ENCODE peak calls at places on chromosomes 13 and 19, in seven cellular contexts. One of them, this sample, is unnamed.

GRCh38 chr13:105069106-105069505 is 1466.4 kb downstream of the EFNB2 start:
- DNase-seq in AG04450: no peak
- DNase-seq in stomach: no peak
- DNase-seq in posterior vena cava: no peak
- DNase-seq in T-helper 1 cell: no peak
- DNase-seq in NCI-H2029: no peak
- DNase-seq in amniotic stem cell: no peak
- DNase-seq in this sample: no peak

GRCh38 chr13:21010621-21011020 is 50.8 kb downstream of the LATS2 start:
- DNase-seq in posterior vena cava: no peak
- DNase-seq in AG04450: no peak
- DNase-seq in amniotic stem cell: no peak
- DNase-seq in T-helper 1 cell: peak; percentile 59
- DNase-seq in stomach: no peak
- DNase-seq in NCI-H2029: no peak
- DNase-seq in this sample: no peak

GRCh38 chr13:38914070-38914469 is 76.6 kb downstream of the STOML3 start:
- DNase-seq in posterior vena cava: no peak
- DNase-seq in amniotic stem cell: no peak
- DNase-seq in T-helper 1 cell: no peak
- DNase-seq in AG04450: no peak
- DNase-seq in NCI-H2029: no peak
- DNase-seq in stomach: no peak
- DNase-seq in this sample: no peak

GRCh38 chr13:98813993-98814392 is 61.5 kb upstream of the SLC15A1 start:
- DNase-seq in stomach: no peak
- DNase-seq in NCI-H2029: no peak
- DNase-seq in amniotic stem cell: no peak
- DNase-seq in T-helper 1 cell: no peak
- DNase-seq in posterior vena cava: no peak
- DNase-seq in AG04450: no peak
- DNase-seq in this sample: no peak

GRCh38 chr13:114257014-114257413 is 22.3 kb downstream of the CDC16 start:
- DNase-seq in amniotic stem cell: no peak
- DNase-seq in T-helper 1 cell: no peak
- DNase-seq in NCI-H2029: no peak
- DNase-seq in posterior vena cava: no peak
- DNase-seq in AG04450: no peak
- DNase-seq in stomach: no peak
- DNase-seq in this sample: no peak

GRCh38 chr19:4472174-4472974 is at the start of gene HDGFL2:
- DNase-seq in stomach: no peak
- DNase-seq in AG04450: no peak
- DNase-seq in T-helper 1 cell: no peak
- DNase-seq in amniotic stem cell: no peak
- DNase-seq in posterior vena cava: no peak
- DNase-seq in NCI-H2029: no peak
- DNase-seq in this sample: no peak

GRCh38 chr19:6423499-6424189 is 967 bp downstream of the KHSRP start:
- DNase-seq in amniotic stem cell: no peak
- DNase-seq in AG04450: no peak
- DNase-seq in NCI-H2029: no peak
- DNase-seq in posterior vena cava: peak; percentile 82
- DNase-seq in T-helper 1 cell: peak; percentile 34
- DNase-seq in stomach: no peak
- DNase-seq in this sample: peak; percentile 30

GRCh38 chr13:54312885-54313284 is 1284.3 kb downstream of the OLFM4 start:
- DNase-seq in T-helper 1 cell: no peak
- DNase-seq in stomach: no peak
- DNase-seq in AG04450: no peak
- DNase-seq in posterior vena cava: no peak
- DNase-seq in amniotic stem cell: no peak
- DNase-seq in NCI-H2029: no peak
- DNase-seq in this sample: no peak

GRCh38 chr19:27774337-27774736 is 1438.6 kb downstream of the UQCRFS1 start:
- DNase-seq in posterior vena cava: peak; percentile 23
- DNase-seq in stomach: no peak
- DNase-seq in AG04450: no peak
- DNase-seq in T-helper 1 cell: no peak
- DNase-seq in amniotic stem cell: no peak
- DNase-seq in NCI-H2029: no peak
- DNase-seq in this sample: no peak

GRCh38 chr19:5340637-5341447 is at the start of gene PTPRS:
- DNase-seq in NCI-H2029: peak; percentile 86
- DNase-seq in posterior vena cava: peak; percentile 94
- DNase-seq in AG04450: peak; percentile 24
- DNase-seq in T-helper 1 cell: peak; percentile 12
- DNase-seq in stomach: peak; percentile 77
- DNase-seq in amniotic stem cell: peak; percentile 50
- DNase-seq in this sample: peak; percentile 92

GRCh38 chr19:8489591-8490394 is 12.6 kb downstream of the PRAM1 start:
- DNase-seq in amniotic stem cell: no peak
- DNase-seq in AG04450: no peak
- DNase-seq in posterior vena cava: no peak
- DNase-seq in stomach: no peak
- DNase-seq in T-helper 1 cell: no peak
- DNase-seq in NCI-H2029: peak; percentile 38
- DNase-seq in this sample: no peak

GRCh38 chr19:45428385-45429231 is 4.9 kb upstream of the ERCC1 start:
- DNase-seq in T-helper 1 cell: no peak
- DNase-seq in NCI-H2029: no peak
- DNase-seq in amniotic stem cell: peak; percentile 24
- DNase-seq in AG04450: no peak
- DNase-seq in stomach: peak; percentile 38
- DNase-seq in posterior vena cava: peak; percentile 93
- DNase-seq in this sample: peak; percentile 11

GRCh38 chr13:29227560-29227959 is 367.9 kb downstream of the SLC7A1 start:
- DNase-seq in NCI-H2029: no peak
- DNase-seq in AG04450: no peak
- DNase-seq in stomach: no peak
- DNase-seq in T-helper 1 cell: no peak
- DNase-seq in amniotic stem cell: no peak
- DNase-seq in posterior vena cava: no peak
- DNase-seq in this sample: no peak

GRCh38 chr19:33796164-33797100 is at the start of gene KCTD15:
- DNase-seq in posterior vena cava: no peak
- DNase-seq in stomach: peak; percentile 51
- DNase-seq in amniotic stem cell: no peak
- DNase-seq in NCI-H2029: peak; percentile 12
- DNase-seq in T-helper 1 cell: no peak
- DNase-seq in AG04450: no peak
- DNase-seq in this sample: no peak

GRCh38 chr13:94154362-94154761 is 325.1 kb downstream of the DCT start:
- DNase-seq in NCI-H2029: no peak
- DNase-seq in AG04450: no peak
- DNase-seq in posterior vena cava: no peak
- DNase-seq in amniotic stem cell: no peak
- DNase-seq in stomach: peak; percentile 40
- DNase-seq in T-helper 1 cell: no peak
- DNase-seq in this sample: no peak

GRCh38 chr13:43663474-43664090 is 123.2 kb downstream of the ENOX1 start:
- DNase-seq in amniotic stem cell: peak; percentile 46
- DNase-seq in NCI-H2029: no peak
- DNase-seq in stomach: no peak
- DNase-seq in posterior vena cava: no peak
- DNase-seq in T-helper 1 cell: no peak
- DNase-seq in AG04450: peak; percentile 10
- DNase-seq in this sample: no peak

GRCh38 chr19:7917292-7918061 is 2.7 kb upstream of the SNAPC2 start:
- DNase-seq in AG04450: no peak
- DNase-seq in NCI-H2029: no peak
- DNase-seq in amniotic stem cell: peak; percentile 34
- DNase-seq in posterior vena cava: no peak
- DNase-seq in T-helper 1 cell: peak; percentile 70
- DNase-seq in stomach: peak; percentile 58
- DNase-seq in this sample: peak; percentile 55

GRCh38 chr13:45298206-45298505 is 42.8 kb downstream of the TPT1 start:
- DNase-seq in NCI-H2029: no peak
- DNase-seq in amniotic stem cell: no peak
- DNase-seq in T-helper 1 cell: no peak
- DNase-seq in posterior vena cava: no peak
- DNase-seq in stomach: no peak
- DNase-seq in AG04450: no peak
- DNase-seq in this sample: no peak

GRCh38 chr19:4755459-4755858 is 31.8 kb upstream of the DPP9 start:
- DNase-seq in stomach: no peak
- DNase-seq in T-helper 1 cell: no peak
- DNase-seq in amniotic stem cell: no peak
- DNase-seq in posterior vena cava: no peak
- DNase-seq in AG04450: no peak
- DNase-seq in NCI-H2029: no peak
- DNase-seq in this sample: no peak

GRCh38 chr19:518292-519231 is 11.3 kb downstream of the TPGS1 start:
- DNase-seq in NCI-H2029: no peak
- DNase-seq in posterior vena cava: no peak
- DNase-seq in T-helper 1 cell: no peak
- DNase-seq in stomach: no peak
- DNase-seq in AG04450: no peak
- DNase-seq in amniotic stem cell: no peak
- DNase-seq in this sample: peak; percentile 23

GRCh38 chr19:58181902-58182576 is 822 bp upstream of the ZNF274 start:
- DNase-seq in posterior vena cava: no peak
- DNase-seq in AG04450: no peak
- DNase-seq in NCI-H2029: peak; percentile 25
- DNase-seq in T-helper 1 cell: peak; percentile 69
- DNase-seq in stomach: peak; percentile 27
- DNase-seq in amniotic stem cell: no peak
- DNase-seq in this sample: peak; percentile 57

GRCh38 chr13:41402695-41403511 is 54.4 kb upstream of the RGCC start:
- DNase-seq in NCI-H2029: no peak
- DNase-seq in posterior vena cava: no peak
- DNase-seq in AG04450: no peak
- DNase-seq in stomach: no peak
- DNase-seq in T-helper 1 cell: no peak
- DNase-seq in amniotic stem cell: no peak
- DNase-seq in this sample: no peak

GRCh38 chr13:97715763-97716162 is 237.7 kb upstream of the IPO5 start:
- DNase-seq in T-helper 1 cell: no peak
- DNase-seq in amniotic stem cell: no peak
- DNase-seq in posterior vena cava: no peak
- DNase-seq in AG04450: no peak
- DNase-seq in stomach: no peak
- DNase-seq in NCI-H2029: no peak
- DNase-seq in this sample: no peak

GRCh38 chr19:12703056-12703455 is 6.6 kb upstream of the FBXW9 start:
- DNase-seq in stomach: no peak
- DNase-seq in AG04450: no peak
- DNase-seq in NCI-H2029: peak; percentile 43
- DNase-seq in posterior vena cava: no peak
- DNase-seq in T-helper 1 cell: no peak
- DNase-seq in amniotic stem cell: no peak
- DNase-seq in this sample: peak; percentile 83

GRCh38 chr19:1232652-1233360 is 5.0 kb downstream of the CBARP start:
- DNase-seq in AG04450: no peak
- DNase-seq in posterior vena cava: no peak
- DNase-seq in stomach: peak; percentile 66
- DNase-seq in T-helper 1 cell: no peak
- DNase-seq in amniotic stem cell: no peak
- DNase-seq in NCI-H2029: no peak
- DNase-seq in this sample: no peak

GRCh38 chr13:51861728-51862300 is at the start of gene CCDC70:
- DNase-seq in amniotic stem cell: no peak
- DNase-seq in NCI-H2029: no peak
- DNase-seq in AG04450: no peak
- DNase-seq in posterior vena cava: no peak
- DNase-seq in T-helper 1 cell: peak; percentile 38
- DNase-seq in stomach: no peak
- DNase-seq in this sample: no peak

GRCh38 chr19:6229951-6230712 is 49.6 kb downstream of the MLLT1 start:
- DNase-seq in amniotic stem cell: no peak
- DNase-seq in NCI-H2029: no peak
- DNase-seq in T-helper 1 cell: no peak
- DNase-seq in stomach: no peak
- DNase-seq in AG04450: no peak
- DNase-seq in posterior vena cava: no peak
- DNase-seq in this sample: no peak

GRCh38 chr19:48372904-48373303 is 8.7 kb downstream of the SYNGR4 start:
- DNase-seq in amniotic stem cell: no peak
- DNase-seq in NCI-H2029: peak; percentile 26
- DNase-seq in AG04450: no peak
- DNase-seq in T-helper 1 cell: no peak
- DNase-seq in stomach: no peak
- DNase-seq in posterior vena cava: no peak
- DNase-seq in this sample: no peak

GRCh38 chr13:94548382-94549240 is 47.3 kb downstream of the TGDS start:
- DNase-seq in stomach: peak; percentile 32
- DNase-seq in NCI-H2029: peak; percentile 43
- DNase-seq in amniotic stem cell: no peak
- DNase-seq in AG04450: no peak
- DNase-seq in posterior vena cava: peak; percentile 84
- DNase-seq in T-helper 1 cell: peak; percentile 67
- DNase-seq in this sample: peak; percentile 67

GRCh38 chr13:92804346-92804745 is 422.3 kb upstream of the GPC6 start:
- DNase-seq in amniotic stem cell: no peak
- DNase-seq in stomach: no peak
- DNase-seq in AG04450: no peak
- DNase-seq in posterior vena cava: no peak
- DNase-seq in T-helper 1 cell: no peak
- DNase-seq in NCI-H2029: no peak
- DNase-seq in this sample: no peak

GRCh38 chr19:32251634-32252332 is 93.6 kb upstream of the ZNF507 start:
- DNase-seq in T-helper 1 cell: no peak
- DNase-seq in NCI-H2029: no peak
- DNase-seq in posterior vena cava: no peak
- DNase-seq in amniotic stem cell: no peak
- DNase-seq in AG04450: no peak
- DNase-seq in stomach: no peak
- DNase-seq in this sample: no peak

GRCh38 chr13:95153647-95154405 is 147.4 kb downstream of the ABCC4 start:
- DNase-seq in amniotic stem cell: no peak
- DNase-seq in NCI-H2029: no peak
- DNase-seq in T-helper 1 cell: no peak
- DNase-seq in stomach: no peak
- DNase-seq in posterior vena cava: no peak
- DNase-seq in AG04450: no peak
- DNase-seq in this sample: no peak

GRCh38 chr19:35657904-35658700 is 8.2 kb upstream of the UPK1A start:
- DNase-seq in amniotic stem cell: no peak
- DNase-seq in AG04450: no peak
- DNase-seq in stomach: no peak
- DNase-seq in NCI-H2029: no peak
- DNase-seq in T-helper 1 cell: no peak
- DNase-seq in posterior vena cava: no peak
- DNase-seq in this sample: no peak

This sample was measured in germinal center.